ENCODE peak calls at places on chromosomes 7 and 10, in eight cellular contexts. M is nephron progenitor cell, Y is NCI-H2081, K is uterus, U is omental fat pad, B is HEK293T, R is RWPE2, H is GM12865. D is an unnamed sample.
A peak's percentile ranks its signal among the peaks of the same experiment; 100 is the strongest.

GRCh38 chr10:131310904-131311660 is 439 bp downstream of the TCERG1L start:
- DNase-seq in K (no peak), H (no peak), U (no peak), Y (no peak), M (peak; percentile 65), B (no peak), R (no peak), D (no peak)

GRCh38 chr10:43395571-43396060 is 13.4 kb downstream of the HNRNPF start:
- DNase-seq in U (no peak), B (no peak), K (no peak), R (no peak), H (peak; percentile 57), M (peak; percentile 47), Y (peak; percentile 43), D (no peak)

GRCh38 chr7:6406121-6406520 is 41.6 kb downstream of the DAGLB start:
- DNase-seq in M (no peak), R (no peak), H (no peak), Y (no peak), U (no peak), K (no peak), B (no peak), D (no peak)

GRCh38 chr7:105118612-105119600 is 104.9 kb downstream of the KMT2E start:
- DNase-seq in H (no peak), R (no peak), U (no peak), M (no peak), K (no peak), Y (no peak), B (no peak), D (no peak)

GRCh38 chr10:43871004-43871439 is 222.3 kb upstream of the ZNF32 start:
- DNase-seq in Y (no peak), U (no peak), H (no peak), K (no peak), B (no peak), M (no peak), R (no peak), D (no peak)

GRCh38 chr10:115409347-115409746 is 316.2 kb downstream of the ATRNL1 start:
- DNase-seq in R (no peak), B (no peak), K (no peak), U (no peak), H (no peak), Y (no peak), M (no peak), D (no peak)

GRCh38 chr7:23938937-23939552 is 229.0 kb downstream of the STK31 start:
- DNase-seq in Y (peak; percentile 46), H (peak; percentile 66), U (no peak), R (no peak), B (peak; percentile 64), K (no peak), M (peak; percentile 34), D (no peak)

GRCh38 chr10:91632671-91633550 is at the start of gene PPP1R3C:
- DNase-seq in M (peak; percentile 80), K (peak; percentile 89), H (peak; percentile 33), R (peak; percentile 86), U (peak; percentile 56), B (no peak), Y (peak; percentile 93), D (peak; percentile 90)

GRCh38 chr7:120989571-120990220 is 1.2 kb downstream of the CPED1 start:
- DNase-seq in U (peak; percentile 31), K (peak; percentile 45), Y (no peak), B (no peak), H (no peak), M (peak; percentile 12), R (no peak), D (no peak)

GRCh38 chr10:62384057-62384446 is 9.9 kb downstream of the ZNF365 start:
- DNase-seq in M (no peak), H (peak; percentile 25), U (no peak), R (peak; percentile 64), K (no peak), B (no peak), Y (no peak), D (no peak)

GRCh38 chr10:86258488-86258887 is 108.1 kb downstream of the GRID1 start:
- DNase-seq in Y (no peak), M (no peak), B (no peak), R (no peak), K (no peak), H (no peak), U (no peak), D (no peak)

GRCh38 chr7:89623018-89623672 is 531.1 kb upstream of the STEAP1 start:
- DNase-seq in R (no peak), Y (peak; percentile 77), H (peak; percentile 47), U (no peak), K (no peak), B (peak; percentile 36), M (peak; percentile 20), D (peak; percentile 0)

GRCh38 chr7:149310113-149310836 is 48.3 kb downstream of the ZNF783 start:
- DNase-seq in R (no peak), Y (peak; percentile 17), K (no peak), M (no peak), B (peak; percentile 61), U (no peak), H (peak; percentile 70), D (peak; percentile 21)

GRCh38 chr7:32285698-32286097 is 204.5 kb downstream of the LSM5 start:
- DNase-seq in H (no peak), Y (no peak), R (no peak), M (no peak), B (no peak), U (no peak), K (no peak), D (no peak)

GRCh38 chr10:132303361-132304115 is 4.2 kb downstream of the STK32C start:
- DNase-seq in K (no peak), U (no peak), M (no peak), H (no peak), B (no peak), Y (no peak), R (no peak), D (no peak)

GRCh38 chr10:1715821-1716220 is 21.5 kb downstream of the ADARB2 start:
- DNase-seq in U (no peak), M (peak; percentile 40), B (peak; percentile 50), Y (no peak), R (no peak), H (peak; percentile 69), K (no peak), D (no peak)

GRCh38 chr10:120381924-120382323 is 75.1 kb upstream of the PLPP4 start:
- DNase-seq in Y (no peak), B (no peak), H (no peak), R (no peak), U (no peak), M (no peak), K (no peak), D (no peak)

GRCh38 chr10:102540023-102540422 is 36.3 kb downstream of the SUFU start:
- DNase-seq in M (no peak), B (peak; percentile 56), K (no peak), Y (no peak), R (no peak), H (peak; percentile 53), U (no peak), D (no peak)

GRCh38 chr10:102268333-102268999 is 23.1 kb downstream of the GBF1 start:
- DNase-seq in U (no peak), Y (no peak), R (no peak), M (no peak), K (no peak), H (peak; percentile 10), B (no peak), D (no peak)

GRCh38 chr10:132105302-132105995 is 39.7 kb downstream of the JAKMIP3 start:
- DNase-seq in M (no peak), U (no peak), B (no peak), H (no peak), R (no peak), Y (no peak), K (no peak), D (no peak)

GRCh38 chr7:25927626-25927978 is 224.4 kb upstream of the NFE2L3 start:
- DNase-seq in B (no peak), H (no peak), Y (no peak), M (no peak), R (no peak), K (no peak), U (no peak), D (no peak)

GRCh38 chr7:116524609-116525297 is at the start of gene CAV1:
- DNase-seq in H (peak; percentile 53), B (peak; percentile 57), R (peak; percentile 94), Y (peak; percentile 58), U (peak; percentile 53), M (peak; percentile 44), K (peak; percentile 88), D (peak; percentile 91)

GRCh38 chr10:101330236-101331225 is 23.4 kb upstream of the BTRC start:
- DNase-seq in M (no peak), U (no peak), K (no peak), R (no peak), H (no peak), B (no peak), Y (peak; percentile 23), D (no peak)

GRCh38 chr10:92074126-92074887 is 150.7 kb downstream of the BTAF1 start:
- DNase-seq in B (no peak), Y (no peak), H (peak; percentile 14), U (no peak), R (no peak), M (no peak), K (no peak), D (no peak)

GRCh38 chr7:132782777-132783633 is 206.7 kb upstream of the PLXNA4 start:
- DNase-seq in R (no peak), B (no peak), Y (no peak), H (no peak), M (no peak), U (no peak), K (no peak), D (no peak)

GRCh38 chr7:84746347-84746746 is 440.5 kb downstream of the SEMA3D start:
- DNase-seq in K (no peak), Y (no peak), B (no peak), M (no peak), U (no peak), H (no peak), R (no peak), D (no peak)

GRCh38 chr10:92768104-92768503 is 78.3 kb downstream of the HHEX start:
- DNase-seq in R (no peak), H (no peak), M (no peak), B (no peak), Y (no peak), K (no peak), U (no peak), D (no peak)

GRCh38 chr7:149285581-149285975 is 23.6 kb downstream of the ZNF783 start:
- DNase-seq in B (peak; percentile 61), Y (peak; percentile 30), M (peak; percentile 52), K (no peak), H (no peak), U (no peak), R (no peak), D (no peak)

GRCh38 chr10:130021373-130021950 is 57.4 kb upstream of the EBF3 start:
- DNase-seq in B (no peak), Y (no peak), K (no peak), H (no peak), U (no peak), M (no peak), R (no peak), D (peak; percentile 77)

GRCh38 chr10:3825244-3825643 is 40.2 kb upstream of the KLF6 start:
- DNase-seq in R (peak; percentile 91), M (no peak), H (no peak), B (no peak), K (no peak), Y (no peak), U (no peak), D (peak; percentile 75)

GRCh38 chr7:12434012-12434642 is 30.5 kb upstream of the VWDE start:
- DNase-seq in K (no peak), U (no peak), H (no peak), R (no peak), M (no peak), Y (peak; percentile 55), B (no peak), D (no peak)

GRCh38 chr10:33290286-33291052 is 44.0 kb downstream of the NRP1 start:
- DNase-seq in M (no peak), B (peak; percentile 33), R (no peak), H (no peak), K (no peak), U (no peak), Y (no peak), D (no peak)

GRCh38 chr7:32427769-32428291 is 62.4 kb downstream of the LSM5 start:
- DNase-seq in M (peak; percentile 99), K (no peak), B (peak; percentile 84), H (peak; percentile 72), R (peak; percentile 79), Y (peak; percentile 47), U (no peak), D (peak; percentile 18)

D was measured in amniotic stem cell.